ENCODE peak calls at places on chromosomes 4 and X, in six cellular contexts. T is cardiac fibroblast, K is retina, P is GOT3, H is NCI-H69, U is T-helper 17 cell. O is an unnamed sample.
A peak's percentile ranks its signal among the peaks of the same experiment; 100 is the strongest.

GRCh38 chrX:104707572-104707971 is 141.6 kb downstream of the IL1RAPL2 start:
- DNase-seq in T (no peak), K (no peak), P (no peak), H (no peak), U (no peak), O (peak; percentile 52)

GRCh38 chr4:120685756-120686278 is 236.7 kb downstream of the PRDM5 start:
- DNase-seq in T (peak; percentile 73), K (no peak), P (no peak), H (no peak), U (no peak), O (no peak)

GRCh38 chrX:19514791-19515614 is at the start of gene MAP3K15:
- DNase-seq in T (peak; percentile 5), K (peak; percentile 25), P (no peak), H (peak; percentile 27), U (no peak), O (peak; percentile 77)

GRCh38 chr4:168398589-168398988 is 80.0 kb upstream of the DDX60 start:
- DNase-seq in T (no peak), K (no peak), P (no peak), H (no peak), U (no peak), O (peak; percentile 26)

GRCh38 chr4:149168645-149169044 is 647.0 kb downstream of the IQCM start:
- DNase-seq in T (no peak), K (no peak), P (no peak), H (no peak), U (no peak), O (no peak)

GRCh38 chr4:8315343-8316250 is 46.0 kb downstream of the HTRA3 start:
- DNase-seq in T (peak; percentile 81), K (peak; percentile 73), P (no peak), H (peak; percentile 96), U (no peak), O (peak; percentile 96)

GRCh38 chr4:1578968-1579833 is 104.9 kb downstream of the FAM53A start:
- DNase-seq in T (peak; percentile 84), K (peak; percentile 40), P (no peak), H (no peak), U (peak; percentile 68), O (no peak)

GRCh38 chr4:91636083-91636482 is 667.7 kb upstream of the GRID2 start:
- DNase-seq in T (no peak), K (no peak), P (no peak), H (no peak), U (no peak), O (no peak)

GRCh38 chrX:140425712-140426395 is 79.0 kb downstream of the SOX3 start:
- DNase-seq in T (no peak), K (no peak), P (no peak), H (no peak), U (no peak), O (peak; percentile 77)

GRCh38 chr4:87050596-87050995 is 115.8 kb downstream of the AFF1 start:
- DNase-seq in T (peak; percentile 71), K (no peak), P (no peak), H (no peak), U (no peak), O (no peak)

GRCh38 chrX:147914609-147915008 is 2.9 kb downstream of the FMR1 start:
- DNase-seq in T (no peak), K (no peak), P (no peak), H (no peak), U (no peak), O (no peak)